ENCODE peak calls at places on chromosome 2, in four cellular contexts. K is fibroblast of pulmonary artery, E is hippocampal formation, N is C1 segment of cervical spinal cord. B is an unnamed sample.

GRCh38 chr2:142472382-142472781 is 341.6 kb upstream of the LRP1B start:
- DNase-seq in E (no peak), K (no peak), N (no peak), B (no peak)

GRCh38 chr2:8454797-8455196 is 227.1 kb upstream of the ID2 start:
- DNase-seq in N (no peak), E (no peak), K (no peak), B (no peak)

GRCh38 chr2:46615555-46616487 is 136.5 kb downstream of the TMEM247 start:
- DNase-seq in N (peak; percentile 27), K (no peak), E (peak; percentile 9), B (no peak)

GRCh38 chr2:39625193-39625926 is 40.4 kb upstream of the TMEM178A start:
- DNase-seq in K (no peak), E (peak; percentile 10), N (no peak), B (no peak)

GRCh38 chr2:186540971-186541370 is 48.9 kb upstream of the ITGAV start:
- DNase-seq in K (no peak), E (no peak), N (no peak), B (no peak)

GRCh38 chr2:13056259-13056843 is 339.6 kb downstream of the TRIB2 start:
- DNase-seq in E (no peak), N (no peak), K (peak; percentile 39), B (no peak)

GRCh38 chr2:232200195-232200594 is 178.4 kb upstream of the ALPP start:
- DNase-seq in N (no peak), E (no peak), K (no peak), B (no peak)

GRCh38 chr2:206062724-206063123 is 23.2 kb downstream of the INO80D start:
- DNase-seq in K (no peak), E (no peak), N (no peak), B (no peak)

GRCh38 chr2:177397501-177398289 is 5.1 kb downstream of the AGPS start:
- DNase-seq in K (peak; percentile 82), E (no peak), N (no peak), B (peak; percentile 43)

GRCh38 chr2:192267484-192267883 is 72.8 kb upstream of the TMEFF2 start:
- DNase-seq in K (peak; percentile 87), N (no peak), E (no peak), B (peak; percentile 64)

GRCh38 chr2:1162768-1163584 is 212.3 kb downstream of the SNTG2 start:
- DNase-seq in E (no peak), N (no peak), K (no peak), B (no peak)

GRCh38 chr2:205680067-205680466 is 2.2 kb upstream of the NRP2 start:
- DNase-seq in N (peak; percentile 17), E (peak; percentile 22), K (peak; percentile 91), B (peak; percentile 56)

GRCh38 chr2:231884438-231885140 is 41.6 kb downstream of the NPPC start:
- DNase-seq in E (no peak), K (no peak), N (no peak), B (no peak)

GRCh38 chr2:230473378-230473777 is 57.4 kb downstream of the SP100 start:
- DNase-seq in E (no peak), N (no peak), K (peak; percentile 24), B (no peak)

GRCh38 chr2:133579295-133579694 is 11.0 kb upstream of the NCKAP5 start:
- DNase-seq in K (peak; percentile 38), E (no peak), N (no peak), B (peak; percentile 78)

GRCh38 chr2:95208101-95208500 is 780 bp downstream of the ZNF892 start:
- DNase-seq in N (no peak), K (peak; percentile 9), E (no peak), B (no peak)

GRCh38 chr2:11175293-11175795 is 20.1 kb downstream of the SLC66A3 start:
- DNase-seq in E (no peak), K (peak; percentile 70), N (no peak), B (peak; percentile 10)

GRCh38 chr2:14936436-14936835 is 303.9 kb downstream of the LRATD1 start:
- DNase-seq in E (no peak), N (no peak), K (no peak), B (no peak)